ENCODE peak calls at places on chromosomes 2 and 18, in nine cellular contexts. One of them, this sample, is unnamed.

GRCh38 chr18:23226386-23226785 is 91.1 kb downstream of the CABLES1 start:
- DNase-seq in pancreas: no peak
- DNase-seq in tibial artery: no peak
- DNase-seq in WERI-Rb-1: no peak
- DNase-seq in esophagus squamous epithelium: no peak
- DNase-seq in B cell: no peak
- DNase-seq in breast epithelium: no peak
- DNase-seq in cardiac muscle cell: peak
- DNase-seq in thyroid gland: no peak
- DNase-seq in this sample: no peak

GRCh38 chr2:14451312-14451711 is 181.2 kb upstream of the LRATD1 start:
- DNase-seq in tibial artery: no peak
- DNase-seq in cardiac muscle cell: no peak
- DNase-seq in breast epithelium: no peak
- DNase-seq in B cell: no peak
- DNase-seq in pancreas: no peak
- DNase-seq in WERI-Rb-1: peak
- DNase-seq in thyroid gland: no peak
- DNase-seq in esophagus squamous epithelium: no peak
- DNase-seq in this sample: no peak

GRCh38 chr2:111626037-111626861 is 257.7 kb downstream of the ANAPC1 start:
- DNase-seq in pancreas: no peak
- DNase-seq in cardiac muscle cell: peak
- DNase-seq in thyroid gland: no peak
- DNase-seq in breast epithelium: no peak
- DNase-seq in tibial artery: no peak
- DNase-seq in esophagus squamous epithelium: no peak
- DNase-seq in WERI-Rb-1: no peak
- DNase-seq in B cell: no peak
- DNase-seq in this sample: no peak

GRCh38 chr2:147663153-147663961 is 181.5 kb upstream of the ACVR2A start:
- DNase-seq in thyroid gland: no peak
- DNase-seq in breast epithelium: no peak
- DNase-seq in cardiac muscle cell: no peak
- DNase-seq in esophagus squamous epithelium: no peak
- DNase-seq in pancreas: no peak
- DNase-seq in B cell: no peak
- DNase-seq in tibial artery: no peak
- DNase-seq in WERI-Rb-1: no peak
- DNase-seq in this sample: no peak

GRCh38 chr2:165660361-165660760 is 133.7 kb downstream of the GALNT3 start:
- DNase-seq in B cell: no peak
- DNase-seq in thyroid gland: no peak
- DNase-seq in pancreas: no peak
- DNase-seq in tibial artery: no peak
- DNase-seq in breast epithelium: no peak
- DNase-seq in cardiac muscle cell: no peak
- DNase-seq in WERI-Rb-1: no peak
- DNase-seq in esophagus squamous epithelium: no peak
- DNase-seq in this sample: no peak

GRCh38 chr2:170999654-171000053 is 70.6 kb downstream of the GORASP2 start:
- DNase-seq in esophagus squamous epithelium: no peak
- DNase-seq in WERI-Rb-1: no peak
- DNase-seq in breast epithelium: no peak
- DNase-seq in thyroid gland: no peak
- DNase-seq in tibial artery: no peak
- DNase-seq in cardiac muscle cell: no peak
- DNase-seq in B cell: no peak
- DNase-seq in pancreas: no peak
- DNase-seq in this sample: no peak

GRCh38 chr2:11750917-11751316 is 4.5 kb downstream of the LPIN1 start:
- DNase-seq in thyroid gland: no peak
- DNase-seq in cardiac muscle cell: no peak
- DNase-seq in B cell: no peak
- DNase-seq in WERI-Rb-1: no peak
- DNase-seq in pancreas: no peak
- DNase-seq in esophagus squamous epithelium: no peak
- DNase-seq in breast epithelium: peak
- DNase-seq in tibial artery: no peak
- DNase-seq in this sample: no peak

GRCh38 chr2:154452906-154453493 is 245.5 kb upstream of the KCNJ3 start:
- DNase-seq in thyroid gland: no peak
- DNase-seq in esophagus squamous epithelium: no peak
- DNase-seq in cardiac muscle cell: peak
- DNase-seq in B cell: no peak
- DNase-seq in tibial artery: no peak
- DNase-seq in breast epithelium: no peak
- DNase-seq in pancreas: no peak
- DNase-seq in WERI-Rb-1: no peak
- DNase-seq in this sample: no peak

GRCh38 chr18:6610436-6610835 is 119.1 kb upstream of the ARHGAP28 start:
- DNase-seq in B cell: no peak
- DNase-seq in pancreas: no peak
- DNase-seq in breast epithelium: peak
- DNase-seq in thyroid gland: no peak
- DNase-seq in cardiac muscle cell: no peak
- DNase-seq in esophagus squamous epithelium: no peak
- DNase-seq in tibial artery: no peak
- DNase-seq in WERI-Rb-1: no peak
- DNase-seq in this sample: no peak

GRCh38 chr2:205796914-205797313 is 114.6 kb downstream of the NRP2 start:
- DNase-seq in B cell: no peak
- DNase-seq in esophagus squamous epithelium: no peak
- DNase-seq in thyroid gland: no peak
- DNase-seq in pancreas: no peak
- DNase-seq in tibial artery: no peak
- DNase-seq in WERI-Rb-1: no peak
- DNase-seq in cardiac muscle cell: no peak
- DNase-seq in breast epithelium: no peak
- DNase-seq in this sample: no peak

GRCh38 chr2:58427572-58428285 is 186.6 kb upstream of the FANCL start:
- DNase-seq in thyroid gland: peak
- DNase-seq in breast epithelium: no peak
- DNase-seq in B cell: no peak
- DNase-seq in pancreas: peak
- DNase-seq in tibial artery: no peak
- DNase-seq in cardiac muscle cell: peak
- DNase-seq in WERI-Rb-1: peak
- DNase-seq in esophagus squamous epithelium: no peak
- DNase-seq in this sample: peak

GRCh38 chr18:12308386-12309100 is 502 bp downstream of the TUBB6 start:
- DNase-seq in esophagus squamous epithelium: peak
- DNase-seq in WERI-Rb-1: peak
- DNase-seq in breast epithelium: peak
- DNase-seq in cardiac muscle cell: peak
- DNase-seq in thyroid gland: peak
- DNase-seq in pancreas: peak
- DNase-seq in B cell: peak
- DNase-seq in tibial artery: peak
- DNase-seq in this sample: peak

GRCh38 chr2:220277445-220277960 is 650.1 kb downstream of the SLC4A3 start:
- DNase-seq in tibial artery: peak
- DNase-seq in esophagus squamous epithelium: no peak
- DNase-seq in pancreas: peak
- DNase-seq in breast epithelium: peak
- DNase-seq in B cell: no peak
- DNase-seq in thyroid gland: peak
- DNase-seq in WERI-Rb-1: no peak
- DNase-seq in cardiac muscle cell: peak
- DNase-seq in this sample: no peak

GRCh38 chr2:55173422-55174020 is 58.6 kb downstream of the CLHC1 start:
- DNase-seq in cardiac muscle cell: no peak
- DNase-seq in thyroid gland: no peak
- DNase-seq in WERI-Rb-1: no peak
- DNase-seq in pancreas: no peak
- DNase-seq in B cell: no peak
- DNase-seq in breast epithelium: no peak
- DNase-seq in tibial artery: no peak
- DNase-seq in esophagus squamous epithelium: no peak
- DNase-seq in this sample: no peak

GRCh38 chr18:39571511-39571910 is 2005.9 kb upstream of the CELF4 start:
- DNase-seq in esophagus squamous epithelium: no peak
- DNase-seq in pancreas: no peak
- DNase-seq in cardiac muscle cell: peak
- DNase-seq in breast epithelium: no peak
- DNase-seq in B cell: no peak
- DNase-seq in thyroid gland: no peak
- DNase-seq in tibial artery: no peak
- DNase-seq in WERI-Rb-1: no peak
- DNase-seq in this sample: no peak

GRCh38 chr18:3444954-3445353 is 5.0 kb upstream of the TGIF1 start:
- DNase-seq in WERI-Rb-1: no peak
- DNase-seq in thyroid gland: no peak
- DNase-seq in pancreas: no peak
- DNase-seq in esophagus squamous epithelium: no peak
- DNase-seq in cardiac muscle cell: no peak
- DNase-seq in breast epithelium: no peak
- DNase-seq in B cell: no peak
- DNase-seq in tibial artery: no peak
- DNase-seq in this sample: no peak

GRCh38 chr2:120308038-120308910 is 37.7 kb upstream of the INHBB start:
- DNase-seq in B cell: no peak
- DNase-seq in WERI-Rb-1: no peak
- DNase-seq in thyroid gland: no peak
- DNase-seq in breast epithelium: no peak
- DNase-seq in cardiac muscle cell: no peak
- DNase-seq in tibial artery: no peak
- DNase-seq in esophagus squamous epithelium: no peak
- DNase-seq in pancreas: no peak
- DNase-seq in this sample: no peak

GRCh38 chr2:238256594-238257104 is 16.8 kb upstream of the HES6 start:
- DNase-seq in B cell: peak
- DNase-seq in esophagus squamous epithelium: peak
- DNase-seq in tibial artery: no peak
- DNase-seq in WERI-Rb-1: peak
- DNase-seq in cardiac muscle cell: peak
- DNase-seq in breast epithelium: peak
- DNase-seq in thyroid gland: peak
- DNase-seq in pancreas: peak
- DNase-seq in this sample: peak
- TF ChIP-seq CTCF in B cell: peak
- TF ChIP-seq CTCF in esophagus squamous epithelium: peak
- TF ChIP-seq CTCF in tibial artery: peak
- TF ChIP-seq CTCF in WERI-Rb-1: peak
- TF ChIP-seq CTCF in cardiac muscle cell: peak
- TF ChIP-seq CTCF in breast epithelium: peak
- TF ChIP-seq CTCF in thyroid gland: peak
- TF ChIP-seq CTCF in pancreas: peak
- TF ChIP-seq CTCF in this sample: peak

DNA sequence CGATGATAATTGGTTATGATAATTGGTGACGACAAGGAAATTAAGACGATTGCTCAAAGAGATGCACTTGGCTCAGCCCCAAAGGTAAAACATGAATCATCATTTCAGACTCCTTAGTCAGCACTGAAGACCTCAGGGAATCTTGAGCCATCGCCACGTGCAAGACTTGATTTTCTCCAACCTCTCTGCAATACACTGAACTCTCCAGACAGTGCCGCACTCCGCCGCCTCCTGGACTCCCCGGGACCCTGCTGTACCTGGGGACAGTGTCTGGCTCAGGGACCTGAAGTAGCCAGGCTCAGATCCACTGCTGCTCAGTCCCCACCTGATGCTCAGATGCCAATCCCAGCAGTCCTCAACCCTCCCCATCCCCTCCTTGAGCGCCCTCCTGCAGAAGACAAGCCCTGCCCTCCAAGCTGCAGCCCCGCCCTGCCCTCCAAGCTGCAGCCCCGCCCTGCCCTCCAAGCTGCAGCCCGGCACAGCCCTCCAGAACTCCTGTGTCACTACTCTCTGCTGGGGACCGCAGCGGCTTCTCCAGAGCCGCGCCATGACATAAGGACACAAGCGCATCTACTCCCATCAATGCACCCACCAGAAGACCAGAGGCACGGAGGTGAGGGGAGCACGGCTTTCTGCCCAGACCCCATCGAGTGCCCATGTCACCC is 1.1 kb downstream of the TMEM18 start:
- DNase-seq in thyroid gland: peak
- DNase-seq in WERI-Rb-1: peak
- DNase-seq in cardiac muscle cell: peak
- DNase-seq in breast epithelium: peak
- DNase-seq in B cell: no peak
- DNase-seq in tibial artery: peak
- DNase-seq in esophagus squamous epithelium: no peak
- DNase-seq in pancreas: no peak
- DNase-seq in this sample: peak
- TF ChIP-seq CTCF in thyroid gland: no peak
- TF ChIP-seq CTCF in WERI-Rb-1: no peak
- TF ChIP-seq CTCF in cardiac muscle cell: peak
- TF ChIP-seq CTCF in breast epithelium: no peak
- TF ChIP-seq CTCF in B cell: peak
- TF ChIP-seq CTCF in tibial artery: peak
- TF ChIP-seq CTCF in esophagus squamous epithelium: no peak
- TF ChIP-seq CTCF in pancreas: no peak
- TF ChIP-seq CTCF in this sample: peak

GRCh38 chr2:218980800-218981389 is 4.1 kb downstream of the FEV start:
- DNase-seq in tibial artery: no peak
- DNase-seq in WERI-Rb-1: no peak
- DNase-seq in thyroid gland: no peak
- DNase-seq in breast epithelium: no peak
- DNase-seq in cardiac muscle cell: no peak
- DNase-seq in esophagus squamous epithelium: no peak
- DNase-seq in B cell: no peak
- DNase-seq in pancreas: no peak
- DNase-seq in this sample: no peak
- TF ChIP-seq CTCF in tibial artery: no peak
- TF ChIP-seq CTCF in WERI-Rb-1: no peak
- TF ChIP-seq CTCF in thyroid gland: no peak
- TF ChIP-seq CTCF in breast epithelium: no peak
- TF ChIP-seq CTCF in cardiac muscle cell: no peak
- TF ChIP-seq CTCF in esophagus squamous epithelium: no peak
- TF ChIP-seq CTCF in B cell: no peak
- TF ChIP-seq CTCF in pancreas: no peak
- TF ChIP-seq CTCF in this sample: no peak

DNA sequence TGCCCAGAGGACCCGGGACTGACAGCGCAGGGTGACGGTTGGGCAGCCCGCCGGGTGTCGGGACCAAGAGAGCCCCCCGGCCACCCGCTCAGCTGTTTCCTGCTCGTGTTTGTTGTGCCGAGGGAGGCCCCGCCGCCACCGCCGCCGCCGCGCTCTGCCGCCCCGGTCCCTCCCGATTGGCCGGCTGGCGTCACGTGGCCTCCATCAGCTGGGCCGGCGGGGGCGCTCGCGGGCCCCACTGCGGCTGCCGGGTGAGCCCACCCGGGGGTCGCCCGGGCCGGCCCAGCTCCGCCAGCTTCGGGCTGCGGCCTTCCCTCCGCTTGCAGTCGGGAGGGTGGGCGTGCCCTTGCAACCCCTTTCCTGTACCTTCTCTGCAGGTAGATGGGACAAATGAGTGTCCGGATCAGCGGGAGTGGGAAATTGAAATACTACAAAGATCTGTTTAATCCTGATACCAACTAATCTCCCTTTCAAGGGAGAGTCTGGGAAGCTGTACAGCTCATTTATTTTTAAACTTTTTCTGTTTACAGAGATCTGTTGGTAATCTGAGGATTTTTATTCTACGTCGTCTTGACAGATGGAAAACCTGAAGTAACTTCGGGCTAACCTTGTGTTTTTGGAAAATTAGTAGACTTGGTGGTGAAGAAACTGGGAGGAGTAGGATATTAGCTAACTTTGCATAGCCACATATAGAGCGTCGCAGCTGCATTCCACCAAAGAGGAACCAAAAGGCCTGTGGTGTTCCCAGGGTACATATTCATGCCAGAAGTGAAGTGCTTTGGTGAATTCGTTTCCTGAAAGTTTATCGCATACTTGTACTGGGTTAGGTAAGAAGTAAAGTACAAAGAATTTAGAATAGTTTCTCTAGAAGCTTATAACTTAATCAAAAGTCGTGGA is 1.2 kb downstream of the YPEL5 start:
- DNase-seq in thyroid gland: peak
- DNase-seq in tibial artery: peak
- DNase-seq in cardiac muscle cell: peak
- DNase-seq in WERI-Rb-1: peak
- DNase-seq in B cell: peak
- DNase-seq in breast epithelium: peak
- DNase-seq in pancreas: peak
- DNase-seq in esophagus squamous epithelium: no peak
- DNase-seq in this sample: peak
- TF ChIP-seq CTCF in thyroid gland: peak
- TF ChIP-seq CTCF in tibial artery: peak
- TF ChIP-seq CTCF in cardiac muscle cell: peak
- TF ChIP-seq CTCF in WERI-Rb-1: peak
- TF ChIP-seq CTCF in B cell: peak
- TF ChIP-seq CTCF in breast epithelium: no peak
- TF ChIP-seq CTCF in pancreas: peak
- TF ChIP-seq CTCF in esophagus squamous epithelium: peak
- TF ChIP-seq CTCF in this sample: peak

This sample was measured in neural crest cell.